ENCODE peak calls at places on chromosome 20, in ten cellular contexts. X is EL; G is astrocyte of the cerebellum; E is dorsolateral prefrontal cortex; L is GM13976; U is substantia nigra; K is thyroid gland; M is GM10248; P is stimulated activated CD8-positive, alpha-beta memory T cell treated with anti-CD3 and anti-CD28 coated beads, Interleukin-2, amount 100 ng/mL, for 1 hour; T is sciatic nerve. O is an unnamed sample.
A peak's percentile ranks its signal among the peaks of the same experiment; 100 is the strongest.

GRCh38 chr20:62941792-62942191 is 3.8 kb downstream of the GID8 start:
- DNase-seq in G (no peak), E (no peak), P (no peak), X (no peak), M (no peak), K (no peak), L (no peak), T (no peak), U (no peak), O (no peak)

GRCh38 chr20:16801919-16802651 is 53.9 kb downstream of the OTOR start:
- DNase-seq in K (peak; percentile 82), M (peak; percentile 45), E (peak; percentile 68), G (peak; percentile 29), U (peak; percentile 17), T (peak; percentile 84), P (no peak), L (peak; percentile 54), X (peak; percentile 49), O (peak; percentile 72)

GRCh38 chr20:34954905-34955231 is 738 bp downstream of the GSS start:
- DNase-seq in M (no peak), T (no peak), G (no peak), X (peak; percentile 65), P (no peak), E (no peak), K (peak; percentile 30), L (no peak), U (no peak), O (peak; percentile 58)

GRCh38 chr20:17343631-17344447 is 117.0 kb downstream of the PCSK2 start:
- DNase-seq in T (no peak), P (no peak), L (no peak), K (no peak), G (no peak), M (no peak), E (no peak), U (no peak), X (no peak), O (no peak)

GRCh38 chr20:9594284-9594875 is 80.0 kb downstream of the LAMP5 start:
- DNase-seq in L (no peak), K (no peak), T (no peak), X (no peak), E (no peak), G (no peak), P (no peak), U (no peak), M (no peak), O (peak; percentile 18)

GRCh38 chr20:64165866-64166600 is 1.8 kb downstream of the MYT1 start:
- DNase-seq in K (no peak), L (no peak), G (no peak), E (no peak), M (no peak), T (no peak), X (no peak), U (no peak), P (no peak), O (no peak)

GRCh38 chr20:63915471-63915870 is 20.5 kb downstream of the DNAJC5 start:
- DNase-seq in K (peak; percentile 54), X (no peak), G (no peak), U (peak; percentile 76), P (no peak), M (no peak), E (no peak), T (no peak), L (no peak), O (no peak)

GRCh38 chr20:18689557-18689956 is 101.7 kb downstream of the DTD1 start:
- DNase-seq in G (no peak), P (no peak), K (no peak), U (no peak), X (no peak), E (no peak), T (no peak), M (no peak), L (no peak), O (no peak)